ENCODE peak calls at places on chromosomes 4 and X, in nine cellular contexts. B, R, I, W, H, J, G, U and L are unnamed samples.

GRCh38 chr4:141395246-141395830 is 174.6 kb downstream of the ZNF330 start:
- DNase-seq in B (no peak), R (no peak), I (no peak), W (no peak), H (no peak), J (no peak), G (peak), U (no peak), L (no peak)

GRCh38 chrX:7926501-7926900 is 712 bp downstream of the PNPLA4 start:
- DNase-seq in B (no peak), R (no peak), I (no peak), W (no peak), H (no peak), J (no peak), G (no peak), U (no peak), L (no peak)

GRCh38 chr4:82998898-82999297 is 11.7 kb downstream of the LIN54 start:
- DNase-seq in B (no peak), R (no peak), I (no peak), W (no peak), H (no peak), J (no peak), G (no peak), U (no peak), L (no peak)

GRCh38 chrX:38664285-38664684 is 102.9 kb downstream of the TSPAN7 start:
- DNase-seq in B (peak), R (no peak), I (peak), W (no peak), H (peak), J (no peak), G (peak), U (no peak), L (peak)

GRCh38 chr4:181289203-181289602 is 954.0 kb upstream of the TENM3 start:
- DNase-seq in B (no peak), R (no peak), I (no peak), W (no peak), H (no peak), J (no peak), G (no peak), U (no peak), L (no peak)

GRCh38 chr4:13849778-13850177 is 222.3 kb upstream of the BOD1L1 start:
- DNase-seq in B (no peak), R (no peak), I (no peak), W (no peak), H (peak), J (no peak), G (no peak), U (no peak), L (no peak)

GRCh38 chr4:169271692-169272007 is 894 bp upstream of the SH3RF1 start:
- DNase-seq in B (no peak), R (no peak), I (no peak), W (no peak), H (no peak), J (no peak), G (no peak), U (no peak), L (no peak)

GRCh38 chr4:76733380-76733779 is 164.6 kb downstream of the SOWAHB start:
- DNase-seq in B (no peak), R (no peak), I (no peak), W (no peak), H (no peak), J (no peak), G (no peak), U (no peak), L (no peak)

GRCh38 chrX:78029663-78030062 is 60.2 kb upstream of the PGAM4 start:
- DNase-seq in B (peak), R (no peak), I (peak), W (no peak), H (peak), J (peak), G (peak), U (no peak), L (peak)

GRCh38 chrX:45851434-45851991 is 650.8 kb upstream of the DIPK2B start:
- DNase-seq in B (peak), R (peak), I (peak), W (no peak), H (peak), J (peak), G (peak), U (no peak), L (peak)

GRCh38 chr4:113457886-113458285 is 303.7 kb downstream of the CAMK2D start:
- DNase-seq in B (no peak), R (no peak), I (no peak), W (no peak), H (no peak), J (no peak), G (peak), U (no peak), L (no peak)

GRCh38 chr4:44150091-44150576 is 298.5 kb downstream of the KCTD8 start:
- DNase-seq in B (no peak), R (no peak), I (no peak), W (no peak), H (peak), J (no peak), G (peak), U (no peak), L (peak)

GRCh38 chrX:123964155-123964554 is 2.6 kb downstream of the STAG2 start:
- DNase-seq in B (no peak), R (no peak), I (no peak), W (no peak), H (peak), J (no peak), G (no peak), U (no peak), L (no peak)

GRCh38 chr4:23320881-23321612 is 568.8 kb downstream of the PPARGC1A start:
- DNase-seq in B (no peak), R (no peak), I (no peak), W (no peak), H (no peak), J (no peak), G (no peak), U (no peak), L (no peak)

GRCh38 chr4:177016541-177017141 is 223.9 kb upstream of the VEGFC start:
- DNase-seq in B (no peak), R (no peak), I (no peak), W (no peak), H (no peak), J (no peak), G (no peak), U (no peak), L (no peak)

GRCh38 chrX:13808865-13809264 is 8.0 kb downstream of the GPM6B start:
- DNase-seq in B (no peak), R (no peak), I (no peak), W (no peak), H (no peak), J (no peak), G (no peak), U (no peak), L (no peak)